ENCODE peak calls at places on chromosomes 12 and 14, in nine cellular contexts. U, F, A, V, W, D, E, K and R are unnamed samples.

GRCh38 chr12:116441292-116441691 is 117.9 kb upstream of the MAP1LC3B2 start:
- DNase-seq in U (no peak), F (no peak), A (no peak), V (no peak), W (no peak), D (no peak), E (no peak), K (no peak), R (peak; percentile 59)

GRCh38 chr12:115433014-115433634 is 749.1 kb upstream of the TBX3 start:
- DNase-seq in U (no peak), F (no peak), A (no peak), V (no peak), W (no peak), D (no peak), E (no peak), K (no peak), R (peak; percentile 74)

GRCh38 chr12:6370994-6371754 is 4.2 kb downstream of the SCNN1A start:
- DNase-seq in U (peak; percentile 78), F (no peak), A (peak; percentile 48), V (no peak), W (no peak), D (no peak), E (no peak), K (peak; percentile 81), R (peak; percentile 100)

GRCh38 chr14:49173765-49174373 is 412.3 kb downstream of the RPS29 start:
- DNase-seq in U (peak; percentile 39), F (no peak), A (peak; percentile 66), V (no peak), W (peak; percentile 16), D (no peak), E (no peak), K (peak; percentile 87), R (peak; percentile 92)

GRCh38 chr14:77053046-77053841 is 24.7 kb upstream of the IRF2BPL start:
- DNase-seq in U (peak; percentile 64), F (peak; percentile 54), A (peak; percentile 84), V (no peak), W (no peak), D (peak; percentile 73), E (peak; percentile 72), K (peak; percentile 88), R (peak; percentile 95)

GRCh38 chr12:33588082-33588712 is 148.6 kb upstream of the SYT10 start:
- DNase-seq in U (no peak), F (peak; percentile 22), A (no peak), V (no peak), W (no peak), D (no peak), E (no peak), K (peak; percentile 66), R (peak; percentile 61)

GRCh38 chr12:2580821-2581220 is 213.9 kb upstream of the FKBP4 start:
- DNase-seq in U (no peak), F (no peak), A (no peak), V (no peak), W (no peak), D (no peak), E (no peak), K (no peak), R (no peak)

GRCh38 chr14:104223101-104223809 is 84.9 kb downstream of the KIF26A start:
- DNase-seq in U (peak; percentile 43), F (no peak), A (no peak), V (no peak), W (no peak), D (no peak), E (no peak), K (no peak), R (no peak)

GRCh38 chr14:51828017-51828797 is 32.2 kb upstream of the GNG2 start:
- DNase-seq in U (no peak), F (peak; percentile 15), A (no peak), V (no peak), W (no peak), D (no peak), E (peak; percentile 45), K (peak; percentile 25), R (peak; percentile 79)

GRCh38 chr14:98791661-98792060 is 480.3 kb downstream of the BCL11B start:
- DNase-seq in U (no peak), F (no peak), A (no peak), V (no peak), W (no peak), D (no peak), E (no peak), K (no peak), R (no peak)

GRCh38 chr12:81332054-81332453 is 254.2 kb downstream of the ACSS3 start:
- DNase-seq in U (no peak), F (no peak), A (no peak), V (no peak), W (no peak), D (no peak), E (no peak), K (no peak), R (no peak)